ENCODE peak calls at places on chromosomes 3 and 15, in nine cellular contexts. D, B, Q, W, T, C, J, G and Y are unnamed samples.
A peak's percentile ranks its signal among the peaks of the same experiment; 100 is the strongest.

GRCh38 chr3:69231929-69232437 is 109.6 kb upstream of the LMOD3 start:
- DNase-seq in T (no peak), Q (no peak), D (no peak), W (no peak), G (peak; percentile 5), B (peak; percentile 62), J (peak; percentile 47), C (no peak), Y (no peak)

GRCh38 chr3:105365536-105366301 is 990 bp upstream of the ALCAM start:
- DNase-seq in W (no peak), D (no peak), Q (no peak), C (no peak), J (no peak), B (peak; percentile 75), T (no peak), G (peak; percentile 60), Y (peak; percentile 10)

GRCh38 chr15:30985081-30985531 is 6.3 kb downstream of the MTMR10 start:
- DNase-seq in G (no peak), T (no peak), Q (no peak), W (no peak), D (no peak), C (no peak), J (no peak), B (peak; percentile 8), Y (no peak)

GRCh38 chr3:13955084-13955483 is 75.2 kb upstream of the WNT7A start:
- DNase-seq in W (no peak), T (no peak), J (no peak), D (no peak), G (no peak), B (no peak), Q (no peak), C (no peak), Y (no peak)

GRCh38 chr3:48655586-48655985 is 7.1 kb downstream of the CELSR3 start:
- DNase-seq in J (no peak), D (peak; percentile 56), W (no peak), Q (no peak), C (peak; percentile 44), T (no peak), B (no peak), G (no peak), Y (no peak)

GRCh38 chr3:189826566-189826965 is 195.4 kb downstream of the TP63 start:
- DNase-seq in C (no peak), W (no peak), B (no peak), T (no peak), J (no peak), G (no peak), Q (no peak), D (no peak), Y (no peak)

GRCh38 chr3:155101398-155101797 is 21.3 kb downstream of the MME start:
- DNase-seq in D (no peak), C (no peak), J (no peak), B (no peak), G (no peak), Q (no peak), W (no peak), T (no peak), Y (no peak)

GRCh38 chr3:127699098-127699945 is 26.6 kb downstream of the ABTB1 start:
- DNase-seq in J (no peak), T (no peak), D (no peak), C (no peak), Q (no peak), W (no peak), B (peak; percentile 21), G (no peak), Y (no peak)

GRCh38 chr3:23580337-23580736 is 225.4 kb upstream of the UBE2E1 start:
- DNase-seq in T (no peak), G (no peak), D (no peak), J (no peak), C (no peak), Q (no peak), W (no peak), B (peak; percentile 88), Y (no peak)

GRCh38 chr15:100133981-100134711 is 207.6 kb downstream of the ADAMTS17 start:
- DNase-seq in B (no peak), G (no peak), C (no peak), Q (no peak), D (no peak), W (no peak), T (no peak), J (no peak), Y (no peak)

GRCh38 chr15:40310001-40310959 is 2.5 kb upstream of the PLCB2 start:
- DNase-seq in G (peak; percentile 47), W (peak; percentile 82), C (peak; percentile 25), B (no peak), T (peak; percentile 71), J (peak; percentile 80), D (peak; percentile 52), Q (peak; percentile 18), Y (peak; percentile 88)

GRCh38 chr3:69882560-69882959 is 117.0 kb upstream of the SAMMSON start:
- DNase-seq in D (no peak), W (no peak), Q (no peak), C (no peak), T (no peak), J (no peak), G (no peak), B (no peak), Y (no peak)

GRCh38 chr15:78206326-78207109 is 27.8 kb downstream of the ACSBG1 start:
- DNase-seq in G (no peak), D (no peak), Q (no peak), C (no peak), W (no peak), J (no peak), B (no peak), T (no peak), Y (peak; percentile 31)